ENCODE peak calls at places on chromosomes 12 and 14, in eight cellular contexts. K is activated CD4-positive, alpha-beta T cell treated with anti-CD3 and anti-CD28 coated beads, Interleukin-2, amount 10 ng/mL, durations not matched to agents 7 days and 5 days; M is renal cortical epithelial cell; S is left ventricle myocardium inferior; C is HEK293T; I is HT1080; F is ACHN; A is D721Med. B is an unnamed sample.

GRCh38 chr14:61911534-61911933 is 149.3 kb downstream of the SNAPC1 start:
- DNase-seq in K (no peak), C (no peak), M (no peak), F (no peak), I (no peak), S (no peak), A (no peak), B (no peak)

GRCh38 chr12:51726931-51727330 is 121.6 kb downstream of the FIGNL2 start:
- DNase-seq in C (no peak), A (no peak), I (no peak), K (no peak), F (no peak), M (no peak), S (no peak), B (no peak)

GRCh38 chr12:103401421-103401820 is 94.3 kb downstream of the C12orf42 start:
- DNase-seq in M (peak; percentile 77), F (peak; percentile 74), A (no peak), S (no peak), C (no peak), K (no peak), I (peak; percentile 71), B (no peak)

GRCh38 chr12:85275359-85275758 is 4.7 kb upstream of the ALX1 start:
- DNase-seq in F (no peak), K (no peak), I (no peak), A (no peak), C (no peak), M (no peak), S (no peak), B (no peak)

GRCh38 chr14:31025335-31026075 is at the start of gene AP4S1:
- DNase-seq in I (peak; percentile 35), A (no peak), M (no peak), K (peak; percentile 52), F (peak; percentile 27), S (peak; percentile 41), C (peak; percentile 48), B (peak; percentile 35)

GRCh38 chr12:122040579-122041386 is 19.1 kb downstream of the BCL7A start:
- DNase-seq in M (peak; percentile 98), S (no peak), I (no peak), C (no peak), F (peak; percentile 99), A (no peak), K (no peak), B (no peak)

GRCh38 chr12:121239335-121239678 is 29.4 kb downstream of the P2RX4 start:
- DNase-seq in I (no peak), S (no peak), F (no peak), C (no peak), K (no peak), A (no peak), M (no peak), B (no peak)

GRCh38 chr14:35140718-35141581 is 18.6 kb downstream of the PRORP start:
- DNase-seq in K (no peak), C (no peak), M (peak; percentile 54), A (no peak), F (peak; percentile 43), S (no peak), I (no peak), B (no peak)

GRCh38 chr12:46449161-46449715 is 76.7 kb upstream of the SLC38A2 start:
- DNase-seq in C (no peak), S (no peak), M (no peak), F (no peak), A (no peak), I (no peak), K (no peak), B (no peak)

GRCh38 chr12:13713746-13714400 is 267.5 kb downstream of the GRIN2B start:
- DNase-seq in C (no peak), F (peak; percentile 10), M (no peak), S (no peak), K (no peak), I (no peak), A (no peak), B (no peak)

GRCh38 chr14:89417469-89418225 is 614 bp upstream of the FOXN3 start:
- DNase-seq in I (no peak), S (peak; percentile 61), K (peak; percentile 71), M (no peak), F (peak; percentile 66), C (peak; percentile 37), A (no peak), B (no peak)

GRCh38 chr14:88746042-88746441 is 46.7 kb downstream of the EML5 start:
- DNase-seq in A (no peak), S (no peak), M (no peak), F (no peak), C (no peak), I (no peak), K (no peak), B (no peak)

GRCh38 chr12:98750511-98750910 is 105.4 kb downstream of the APAF1 start:
- DNase-seq in A (no peak), S (no peak), C (no peak), M (no peak), K (no peak), I (no peak), F (no peak), B (no peak)

GRCh38 chr12:100651694-100652093 is 78.2 kb downstream of the GAS2L3 start:
- DNase-seq in A (no peak), S (no peak), M (peak; percentile 25), K (no peak), I (no peak), C (no peak), F (no peak), B (no peak)

GRCh38 chr14:105498430-105499255 is 7.6 kb downstream of the TEDC1 start:
- DNase-seq in S (no peak), F (no peak), K (no peak), I (no peak), M (no peak), C (no peak), A (no peak), B (peak; percentile 6)